ENCODE peak calls at places on chromosomes 13 and 19, in eight cellular contexts. One of them, this sample, is unnamed.

GRCh38 chr19:19551862-19552192 is 13.8 kb downstream of the CILP2 start:
- DNase-seq in activated CD4-positive, alpha-beta T cell treated with anti-CD3 and anti-CD28 coated beads, Interleukin-2, amount 50 U/mL, for 24 hours: no peak
- DNase-seq in astrocyte of the hippocampus: peak
- DNase-seq in heart left ventricle: no peak
- DNase-seq in psoas muscle: no peak
- DNase-seq in HCT116: no peak
- DNase-seq in SW480: no peak
- DNase-seq in H1: no peak
- DNase-seq in this sample: no peak

GRCh38 chr19:56838930-56839664 is 1.4 kb downstream of the PEG3 start:
- DNase-seq in activated CD4-positive, alpha-beta T cell treated with anti-CD3 and anti-CD28 coated beads, Interleukin-2, amount 50 U/mL, for 24 hours: no peak
- DNase-seq in astrocyte of the hippocampus: peak
- DNase-seq in heart left ventricle: peak
- DNase-seq in psoas muscle: peak
- DNase-seq in HCT116: no peak
- DNase-seq in SW480: no peak
- DNase-seq in H1: no peak
- DNase-seq in this sample: peak

GRCh38 chr19:33781996-33782395 is 14.7 kb upstream of the KCTD15 start:
- DNase-seq in activated CD4-positive, alpha-beta T cell treated with anti-CD3 and anti-CD28 coated beads, Interleukin-2, amount 50 U/mL, for 24 hours: no peak
- DNase-seq in astrocyte of the hippocampus: peak
- DNase-seq in heart left ventricle: no peak
- DNase-seq in psoas muscle: no peak
- DNase-seq in HCT116: no peak
- DNase-seq in SW480: no peak
- DNase-seq in H1: no peak
- DNase-seq in this sample: no peak

GRCh38 chr13:19861762-19862161 is 1.7 kb downstream of the ZMYM5 start:
- DNase-seq in activated CD4-positive, alpha-beta T cell treated with anti-CD3 and anti-CD28 coated beads, Interleukin-2, amount 50 U/mL, for 24 hours: no peak
- DNase-seq in astrocyte of the hippocampus: no peak
- DNase-seq in heart left ventricle: no peak
- DNase-seq in psoas muscle: no peak
- DNase-seq in HCT116: no peak
- DNase-seq in SW480: no peak
- DNase-seq in H1: no peak
- DNase-seq in this sample: no peak

GRCh38 chr13:19845758-19846157 is 17.7 kb downstream of the ZMYM5 start:
- DNase-seq in activated CD4-positive, alpha-beta T cell treated with anti-CD3 and anti-CD28 coated beads, Interleukin-2, amount 50 U/mL, for 24 hours: no peak
- DNase-seq in astrocyte of the hippocampus: peak
- DNase-seq in heart left ventricle: no peak
- DNase-seq in psoas muscle: no peak
- DNase-seq in HCT116: peak
- DNase-seq in SW480: peak
- DNase-seq in H1: no peak
- DNase-seq in this sample: no peak

GRCh38 chr13:78139765-78140164 is 221.1 kb upstream of the EDNRB start:
- DNase-seq in activated CD4-positive, alpha-beta T cell treated with anti-CD3 and anti-CD28 coated beads, Interleukin-2, amount 50 U/mL, for 24 hours: no peak
- DNase-seq in astrocyte of the hippocampus: no peak
- DNase-seq in heart left ventricle: no peak
- DNase-seq in psoas muscle: no peak
- DNase-seq in HCT116: no peak
- DNase-seq in SW480: no peak
- DNase-seq in H1: no peak
- DNase-seq in this sample: no peak

GRCh38 chr13:37769078-37769477 is 100.5 kb downstream of the TRPC4 start:
- DNase-seq in activated CD4-positive, alpha-beta T cell treated with anti-CD3 and anti-CD28 coated beads, Interleukin-2, amount 50 U/mL, for 24 hours: no peak
- DNase-seq in astrocyte of the hippocampus: no peak
- DNase-seq in heart left ventricle: no peak
- DNase-seq in psoas muscle: no peak
- DNase-seq in HCT116: no peak
- DNase-seq in SW480: peak
- DNase-seq in H1: no peak
- DNase-seq in this sample: no peak

GRCh38 chr13:47117268-47117667 is 220.4 kb upstream of the HTR2A start:
- DNase-seq in activated CD4-positive, alpha-beta T cell treated with anti-CD3 and anti-CD28 coated beads, Interleukin-2, amount 50 U/mL, for 24 hours: no peak
- DNase-seq in astrocyte of the hippocampus: peak
- DNase-seq in heart left ventricle: no peak
- DNase-seq in psoas muscle: no peak
- DNase-seq in HCT116: no peak
- DNase-seq in SW480: no peak
- DNase-seq in H1: no peak
- DNase-seq in this sample: no peak

GRCh38 chr19:51386882-51387520 is 773 bp downstream of the LIM2 start:
- DNase-seq in activated CD4-positive, alpha-beta T cell treated with anti-CD3 and anti-CD28 coated beads, Interleukin-2, amount 50 U/mL, for 24 hours: no peak
- DNase-seq in astrocyte of the hippocampus: no peak
- DNase-seq in heart left ventricle: no peak
- DNase-seq in psoas muscle: no peak
- DNase-seq in HCT116: no peak
- DNase-seq in SW480: no peak
- DNase-seq in H1: no peak
- DNase-seq in this sample: no peak

GRCh38 chr19:18317998-18318800 is 4.7 kb downstream of the LSM4 start:
- DNase-seq in activated CD4-positive, alpha-beta T cell treated with anti-CD3 and anti-CD28 coated beads, Interleukin-2, amount 50 U/mL, for 24 hours: no peak
- DNase-seq in astrocyte of the hippocampus: no peak
- DNase-seq in heart left ventricle: peak
- DNase-seq in psoas muscle: no peak
- DNase-seq in HCT116: no peak
- DNase-seq in SW480: no peak
- DNase-seq in H1: no peak
- DNase-seq in this sample: peak

GRCh38 chr19:10848208-10848843 is at the start of gene C19orf38:
- DNase-seq in activated CD4-positive, alpha-beta T cell treated with anti-CD3 and anti-CD28 coated beads, Interleukin-2, amount 50 U/mL, for 24 hours: no peak
- DNase-seq in astrocyte of the hippocampus: no peak
- DNase-seq in heart left ventricle: no peak
- DNase-seq in psoas muscle: no peak
- DNase-seq in HCT116: no peak
- DNase-seq in SW480: no peak
- DNase-seq in H1: no peak
- DNase-seq in this sample: no peak

GRCh38 chr13:26991508-26992181 is 180.0 kb downstream of the USP12 start:
- DNase-seq in activated CD4-positive, alpha-beta T cell treated with anti-CD3 and anti-CD28 coated beads, Interleukin-2, amount 50 U/mL, for 24 hours: no peak
- DNase-seq in astrocyte of the hippocampus: peak
- DNase-seq in heart left ventricle: no peak
- DNase-seq in psoas muscle: no peak
- DNase-seq in HCT116: no peak
- DNase-seq in SW480: no peak
- DNase-seq in H1: no peak
- DNase-seq in this sample: no peak

GRCh38 chr13:30892966-30893365 is 13.1 kb upstream of the MEDAG start:
- DNase-seq in activated CD4-positive, alpha-beta T cell treated with anti-CD3 and anti-CD28 coated beads, Interleukin-2, amount 50 U/mL, for 24 hours: no peak
- DNase-seq in astrocyte of the hippocampus: peak
- DNase-seq in heart left ventricle: no peak
- DNase-seq in psoas muscle: peak
- DNase-seq in HCT116: peak
- DNase-seq in SW480: peak
- DNase-seq in H1: peak
- DNase-seq in this sample: no peak

GRCh38 chr13:75825161-75825560 is 189.0 kb downstream of the LMO7 start:
- DNase-seq in activated CD4-positive, alpha-beta T cell treated with anti-CD3 and anti-CD28 coated beads, Interleukin-2, amount 50 U/mL, for 24 hours: no peak
- DNase-seq in astrocyte of the hippocampus: no peak
- DNase-seq in heart left ventricle: no peak
- DNase-seq in psoas muscle: no peak
- DNase-seq in HCT116: no peak
- DNase-seq in SW480: no peak
- DNase-seq in H1: no peak
- DNase-seq in this sample: no peak

GRCh38 chr19:44530777-44531176 is 1.3 kb upstream of the CEACAM20 start:
- DNase-seq in activated CD4-positive, alpha-beta T cell treated with anti-CD3 and anti-CD28 coated beads, Interleukin-2, amount 50 U/mL, for 24 hours: no peak
- DNase-seq in astrocyte of the hippocampus: peak
- DNase-seq in heart left ventricle: no peak
- DNase-seq in psoas muscle: no peak
- DNase-seq in HCT116: no peak
- DNase-seq in SW480: no peak
- DNase-seq in H1: no peak
- DNase-seq in this sample: no peak

GRCh38 chr13:43129511-43130130 is 106.2 kb downstream of the DNAJC15 start:
- DNase-seq in activated CD4-positive, alpha-beta T cell treated with anti-CD3 and anti-CD28 coated beads, Interleukin-2, amount 50 U/mL, for 24 hours: no peak
- DNase-seq in astrocyte of the hippocampus: peak
- DNase-seq in heart left ventricle: no peak
- DNase-seq in psoas muscle: no peak
- DNase-seq in HCT116: no peak
- DNase-seq in SW480: no peak
- DNase-seq in H1: no peak
- DNase-seq in this sample: no peak

GRCh38 chr13:105915451-105915850 is 620.0 kb downstream of the EFNB2 start:
- DNase-seq in activated CD4-positive, alpha-beta T cell treated with anti-CD3 and anti-CD28 coated beads, Interleukin-2, amount 50 U/mL, for 24 hours: no peak
- DNase-seq in astrocyte of the hippocampus: no peak
- DNase-seq in heart left ventricle: no peak
- DNase-seq in psoas muscle: no peak
- DNase-seq in HCT116: no peak
- DNase-seq in SW480: no peak
- DNase-seq in H1: no peak
- DNase-seq in this sample: no peak

GRCh38 chr19:33906578-33907335 is 110.1 kb downstream of the KCTD15 start:
- DNase-seq in activated CD4-positive, alpha-beta T cell treated with anti-CD3 and anti-CD28 coated beads, Interleukin-2, amount 50 U/mL, for 24 hours: no peak
- DNase-seq in astrocyte of the hippocampus: peak
- DNase-seq in heart left ventricle: peak
- DNase-seq in psoas muscle: no peak
- DNase-seq in HCT116: no peak
- DNase-seq in SW480: peak
- DNase-seq in H1: peak
- DNase-seq in this sample: peak